ENCODE peak calls at places on chromosome 18, in eight cellular contexts. One of them, this sample, is unnamed.
A peak's percentile ranks its signal among the peaks of the same experiment; 100 is the strongest.

GRCh38 chr18:3008546-3008945 is 4.4 kb downstream of the LPIN2 start:
- DNase-seq in AG04450: peak; percentile 71
- DNase-seq in A549: peak; percentile 57
- DNase-seq in gastrocnemius medialis: no peak
- DNase-seq in tibial artery: no peak
- DNase-seq in HAP-1: no peak
- DNase-seq in mesenchymal stem cell: peak; percentile 83
- DNase-seq in heart right ventricle: no peak
- DNase-seq in this sample: no peak

GRCh38 chr18:39994521-39994920 is 1960.5 kb upstream of the PIK3C3 start:
- DNase-seq in AG04450: no peak
- DNase-seq in A549: no peak
- DNase-seq in gastrocnemius medialis: no peak
- DNase-seq in tibial artery: no peak
- DNase-seq in HAP-1: no peak
- DNase-seq in mesenchymal stem cell: no peak
- DNase-seq in heart right ventricle: no peak
- DNase-seq in this sample: no peak

GRCh38 chr18:6650063-6650462 is 79.5 kb upstream of the ARHGAP28 start:
- DNase-seq in AG04450: no peak
- DNase-seq in A549: no peak
- DNase-seq in gastrocnemius medialis: no peak
- DNase-seq in tibial artery: no peak
- DNase-seq in HAP-1: no peak
- DNase-seq in mesenchymal stem cell: no peak
- DNase-seq in heart right ventricle: no peak
- DNase-seq in this sample: no peak

GRCh38 chr18:79819951-79820351 is 22.2 kb downstream of the KCNG2 start:
- DNase-seq in AG04450: no peak
- DNase-seq in A549: no peak
- DNase-seq in gastrocnemius medialis: no peak
- DNase-seq in tibial artery: peak; percentile 58
- DNase-seq in HAP-1: no peak
- DNase-seq in mesenchymal stem cell: no peak
- DNase-seq in heart right ventricle: no peak
- DNase-seq in this sample: no peak

GRCh38 chr18:23872701-23873550 is 141.6 kb upstream of the TTC39C start:
- DNase-seq in AG04450: no peak
- DNase-seq in A549: no peak
- DNase-seq in gastrocnemius medialis: no peak
- DNase-seq in tibial artery: no peak
- DNase-seq in HAP-1: no peak
- DNase-seq in mesenchymal stem cell: no peak
- DNase-seq in heart right ventricle: no peak
- DNase-seq in this sample: peak; percentile 14

GRCh38 chr18:13225261-13225660 is 6.7 kb downstream of the LDLRAD4 start:
- DNase-seq in AG04450: no peak
- DNase-seq in A549: no peak
- DNase-seq in gastrocnemius medialis: no peak
- DNase-seq in tibial artery: no peak
- DNase-seq in HAP-1: no peak
- DNase-seq in mesenchymal stem cell: no peak
- DNase-seq in heart right ventricle: no peak
- DNase-seq in this sample: no peak

GRCh38 chr18:60277855-60278480 is 94.6 kb downstream of the MC4R start:
- DNase-seq in AG04450: peak; percentile 11
- DNase-seq in A549: no peak
- DNase-seq in gastrocnemius medialis: no peak
- DNase-seq in tibial artery: no peak
- DNase-seq in HAP-1: no peak
- DNase-seq in mesenchymal stem cell: peak; percentile 27
- DNase-seq in heart right ventricle: no peak
- DNase-seq in this sample: no peak

GRCh38 chr18:28690836-28691835 is 514.2 kb upstream of the CDH2 start:
- DNase-seq in AG04450: no peak
- DNase-seq in A549: no peak
- DNase-seq in gastrocnemius medialis: no peak
- DNase-seq in tibial artery: no peak
- DNase-seq in HAP-1: no peak
- DNase-seq in mesenchymal stem cell: no peak
- DNase-seq in heart right ventricle: no peak
- DNase-seq in this sample: no peak

GRCh38 chr18:25077933-25078707 is 273.8 kb downstream of the ZNF521 start:
- DNase-seq in AG04450: no peak
- DNase-seq in A549: no peak
- DNase-seq in gastrocnemius medialis: no peak
- DNase-seq in tibial artery: no peak
- DNase-seq in HAP-1: no peak
- DNase-seq in mesenchymal stem cell: no peak
- DNase-seq in heart right ventricle: no peak
- DNase-seq in this sample: no peak

GRCh38 chr18:46469186-46469915 is 187.7 kb downstream of the LOXHD1 start:
- DNase-seq in AG04450: no peak
- DNase-seq in A549: peak; percentile 13
- DNase-seq in gastrocnemius medialis: no peak
- DNase-seq in tibial artery: no peak
- DNase-seq in HAP-1: no peak
- DNase-seq in mesenchymal stem cell: no peak
- DNase-seq in heart right ventricle: no peak
- DNase-seq in this sample: no peak

GRCh38 chr18:22223263-22223960 is 54.0 kb downstream of the GATA6 start:
- DNase-seq in AG04450: peak; percentile 39
- DNase-seq in A549: peak; percentile 84
- DNase-seq in gastrocnemius medialis: peak; percentile 9
- DNase-seq in tibial artery: peak; percentile 91
- DNase-seq in HAP-1: no peak
- DNase-seq in mesenchymal stem cell: peak; percentile 85
- DNase-seq in heart right ventricle: peak; percentile 69
- DNase-seq in this sample: no peak

GRCh38 chr18:45571161-45571560 is 44.1 kb upstream of the SLC14A2 start:
- DNase-seq in AG04450: no peak
- DNase-seq in A549: no peak
- DNase-seq in gastrocnemius medialis: no peak
- DNase-seq in tibial artery: no peak
- DNase-seq in HAP-1: no peak
- DNase-seq in mesenchymal stem cell: no peak
- DNase-seq in heart right ventricle: no peak
- DNase-seq in this sample: no peak

GRCh38 chr18:77141401-77142118 is 9.0 kb upstream of the MBP start:
- DNase-seq in AG04450: no peak
- DNase-seq in A549: no peak
- DNase-seq in gastrocnemius medialis: no peak
- DNase-seq in tibial artery: no peak
- DNase-seq in HAP-1: no peak
- DNase-seq in mesenchymal stem cell: no peak
- DNase-seq in heart right ventricle: no peak
- DNase-seq in this sample: no peak

GRCh38 chr18:46868171-46868921 is 49.0 kb downstream of the PIAS2 start:
- DNase-seq in AG04450: no peak
- DNase-seq in A549: no peak
- DNase-seq in gastrocnemius medialis: no peak
- DNase-seq in tibial artery: no peak
- DNase-seq in HAP-1: peak; percentile 55
- DNase-seq in mesenchymal stem cell: no peak
- DNase-seq in heart right ventricle: no peak
- DNase-seq in this sample: no peak

GRCh38 chr18:60684843-60685513 is 312.4 kb upstream of the MC4R start:
- DNase-seq in AG04450: no peak
- DNase-seq in A549: peak; percentile 8
- DNase-seq in gastrocnemius medialis: no peak
- DNase-seq in tibial artery: no peak
- DNase-seq in HAP-1: peak; percentile 32
- DNase-seq in mesenchymal stem cell: peak; percentile 39
- DNase-seq in heart right ventricle: no peak
- DNase-seq in this sample: no peak

GRCh38 chr18:13574761-13575160 is 151.6 kb downstream of the FAM210A start:
- DNase-seq in AG04450: no peak
- DNase-seq in A549: no peak
- DNase-seq in gastrocnemius medialis: no peak
- DNase-seq in tibial artery: no peak
- DNase-seq in HAP-1: no peak
- DNase-seq in mesenchymal stem cell: no peak
- DNase-seq in heart right ventricle: no peak
- DNase-seq in this sample: no peak

GRCh38 chr18:31400191-31400590 is 23.6 kb downstream of the DSG4 start:
- DNase-seq in AG04450: no peak
- DNase-seq in A549: no peak
- DNase-seq in gastrocnemius medialis: no peak
- DNase-seq in tibial artery: no peak
- DNase-seq in HAP-1: no peak
- DNase-seq in mesenchymal stem cell: no peak
- DNase-seq in heart right ventricle: no peak
- DNase-seq in this sample: no peak

GRCh38 chr18:35306588-35307250 is 16.7 kb upstream of the ZSCAN30 start:
- DNase-seq in AG04450: no peak
- DNase-seq in A549: no peak
- DNase-seq in gastrocnemius medialis: no peak
- DNase-seq in tibial artery: no peak
- DNase-seq in HAP-1: no peak
- DNase-seq in mesenchymal stem cell: peak; percentile 6
- DNase-seq in heart right ventricle: no peak
- DNase-seq in this sample: no peak

DNA sequence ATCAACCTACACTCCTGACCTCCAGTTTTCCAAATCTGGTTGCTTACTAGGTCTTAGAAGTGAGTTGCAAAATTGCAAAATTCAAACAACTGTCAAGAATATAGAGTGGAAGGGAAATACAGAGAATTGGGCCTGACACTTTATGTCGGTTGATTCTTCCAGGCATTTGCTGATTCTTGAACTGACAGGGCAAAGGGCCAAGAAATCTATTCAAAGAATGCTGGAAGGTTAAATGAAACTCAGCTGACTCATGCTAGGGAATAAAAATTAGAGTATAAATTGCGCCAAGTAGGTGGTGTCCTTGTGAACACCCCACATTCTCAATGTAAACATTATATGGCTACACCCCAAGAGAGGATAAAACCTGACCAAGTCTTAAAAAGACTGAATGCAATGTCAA is 21.5 kb upstream of the ZSCAN30 start:
- DNase-seq in AG04450: no peak
- DNase-seq in A549: no peak
- DNase-seq in gastrocnemius medialis: no peak
- DNase-seq in tibial artery: no peak
- DNase-seq in HAP-1: no peak
- DNase-seq in mesenchymal stem cell: no peak
- DNase-seq in heart right ventricle: no peak
- DNase-seq in this sample: no peak
- H3K9me3 ChIP-seq in AG04450: peaks cover 25% of the 10 kb centered on the region
- H3K9me3 ChIP-seq in A549: peaks cover 58% of the 10 kb centered on the region
- H3K9me3 ChIP-seq in gastrocnemius medialis: peaks cover 33% of the 10 kb centered on the region
- H3K9me3 ChIP-seq in tibial artery: peaks cover 18% of the 10 kb centered on the region
- H3K9me3 ChIP-seq in HAP-1: peaks cover 6% of the 10 kb centered on the region
- H3K9me3 ChIP-seq in mesenchymal stem cell: peaks cover 95% of the 10 kb centered on the region
- H3K9me3 ChIP-seq in heart right ventricle: peaks cover 90% of the 10 kb centered on the region
- H3K9me3 ChIP-seq in this sample: peaks cover 20% of the 10 kb centered on the region

GRCh38 chr18:72460210-72460680 is 83.9 kb downstream of the CBLN2 start:
- DNase-seq in AG04450: no peak
- DNase-seq in A549: peak; percentile 24
- DNase-seq in gastrocnemius medialis: no peak
- DNase-seq in tibial artery: no peak
- DNase-seq in HAP-1: no peak
- DNase-seq in mesenchymal stem cell: no peak
- DNase-seq in heart right ventricle: no peak
- DNase-seq in this sample: no peak

GRCh38 chr18:72452328-72452727 is 91.8 kb downstream of the CBLN2 start:
- DNase-seq in AG04450: no peak
- DNase-seq in A549: no peak
- DNase-seq in gastrocnemius medialis: no peak
- DNase-seq in tibial artery: no peak
- DNase-seq in HAP-1: no peak
- DNase-seq in mesenchymal stem cell: no peak
- DNase-seq in heart right ventricle: no peak
- DNase-seq in this sample: no peak

GRCh38 chr18:72458256-72458655 is 85.9 kb downstream of the CBLN2 start:
- DNase-seq in AG04450: no peak
- DNase-seq in A549: no peak
- DNase-seq in gastrocnemius medialis: no peak
- DNase-seq in tibial artery: no peak
- DNase-seq in HAP-1: no peak
- DNase-seq in mesenchymal stem cell: no peak
- DNase-seq in heart right ventricle: no peak
- DNase-seq in this sample: no peak

GRCh38 chr18:72456802-72457201 is 87.3 kb downstream of the CBLN2 start:
- DNase-seq in AG04450: no peak
- DNase-seq in A549: peak; percentile 29
- DNase-seq in gastrocnemius medialis: no peak
- DNase-seq in tibial artery: no peak
- DNase-seq in HAP-1: no peak
- DNase-seq in mesenchymal stem cell: no peak
- DNase-seq in heart right ventricle: no peak
- DNase-seq in this sample: no peak
- H3K9me3 ChIP-seq in AG04450: peaks cover 8% of the 10 kb centered on the region
- H3K9me3 ChIP-seq in A549: peaks cover 3% of the 10 kb centered on the region
- H3K9me3 ChIP-seq in gastrocnemius medialis: no peaks in the 10 kb centered on the region
- H3K9me3 ChIP-seq in tibial artery: no peaks in the 10 kb centered on the region
- H3K9me3 ChIP-seq in HAP-1: peaks cover 2% of the 10 kb centered on the region
- H3K9me3 ChIP-seq in mesenchymal stem cell: no peaks in the 10 kb centered on the region
- H3K9me3 ChIP-seq in heart right ventricle: peaks cover 7% of the 10 kb centered on the region
- H3K9me3 ChIP-seq in this sample: no peaks in the 10 kb centered on the region

DNA sequence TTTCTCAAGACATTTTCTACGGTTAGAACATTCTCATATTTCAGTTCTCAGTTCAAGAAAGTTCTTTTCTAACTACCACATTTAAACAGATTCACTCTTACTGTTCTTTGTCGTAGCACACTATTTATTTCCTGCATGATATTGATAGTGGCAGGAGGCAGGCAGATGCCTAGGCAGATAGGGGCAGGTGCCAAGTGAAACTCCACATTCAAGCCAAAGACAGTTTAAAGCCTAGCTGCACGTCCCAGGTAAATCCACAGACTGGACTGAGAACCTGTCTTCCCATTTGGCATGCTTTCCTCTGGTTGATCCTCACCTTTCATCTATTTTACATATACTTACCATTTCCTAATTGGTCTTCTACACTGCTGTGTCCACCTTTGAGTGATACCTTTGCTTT is 359.3 kb downstream of the TMX3 start:
- DNase-seq in AG04450: no peak
- DNase-seq in A549: no peak
- DNase-seq in gastrocnemius medialis: no peak
- DNase-seq in tibial artery: no peak
- DNase-seq in HAP-1: no peak
- DNase-seq in mesenchymal stem cell: no peak
- DNase-seq in heart right ventricle: no peak
- DNase-seq in this sample: no peak
- H3K9me3 ChIP-seq in AG04450: peaks cover 9% of the 10 kb centered on the region
- H3K9me3 ChIP-seq in A549: no peaks in the 10 kb centered on the region
- H3K9me3 ChIP-seq in gastrocnemius medialis: no peaks in the 10 kb centered on the region
- H3K9me3 ChIP-seq in tibial artery: no peaks in the 10 kb centered on the region
- H3K9me3 ChIP-seq in HAP-1: no peaks in the 10 kb centered on the region
- H3K9me3 ChIP-seq in mesenchymal stem cell: peaks cover 21% of the 10 kb centered on the region
- H3K9me3 ChIP-seq in heart right ventricle: peaks cover 38% of the 10 kb centered on the region
- H3K9me3 ChIP-seq in this sample: no peaks in the 10 kb centered on the region

DNA sequence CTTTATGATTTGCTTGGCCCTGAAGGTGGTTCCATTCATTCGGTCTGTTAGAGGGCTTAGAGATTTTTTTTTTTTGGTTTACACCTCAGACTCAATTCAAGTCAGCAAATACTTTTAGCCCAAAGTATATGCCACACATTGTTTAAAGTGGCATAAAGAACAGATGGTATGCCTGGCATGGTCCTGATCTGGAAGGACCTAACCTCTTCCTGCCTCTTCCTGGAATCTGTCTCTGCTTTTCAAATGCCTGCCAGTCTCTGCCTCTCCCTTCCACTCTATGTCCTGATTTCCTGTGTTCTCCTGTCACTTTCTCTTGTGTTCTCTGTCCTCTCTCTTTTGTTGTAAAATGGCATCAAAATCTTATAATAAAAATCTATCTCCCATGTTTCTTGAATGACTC is 158.0 kb downstream of the ANKRD30B start:
- DNase-seq in AG04450: no peak
- DNase-seq in A549: no peak
- DNase-seq in gastrocnemius medialis: no peak
- DNase-seq in tibial artery: no peak
- DNase-seq in HAP-1: no peak
- DNase-seq in mesenchymal stem cell: no peak
- DNase-seq in heart right ventricle: no peak
- DNase-seq in this sample: no peak
- H3K9me3 ChIP-seq in AG04450: peaks cover 25% of the 10 kb centered on the region
- H3K9me3 ChIP-seq in A549: no peaks in the 10 kb centered on the region
- H3K9me3 ChIP-seq in gastrocnemius medialis: no peaks in the 10 kb centered on the region
- H3K9me3 ChIP-seq in tibial artery: no peaks in the 10 kb centered on the region
- H3K9me3 ChIP-seq in HAP-1: no peaks in the 10 kb centered on the region
- H3K9me3 ChIP-seq in mesenchymal stem cell: no peaks in the 10 kb centered on the region
- H3K9me3 ChIP-seq in heart right ventricle: no peaks in the 10 kb centered on the region
- H3K9me3 ChIP-seq in this sample: no peaks in the 10 kb centered on the region